ENCODE peak calls at places on chromosomes 6 and 20, in five cellular contexts. One of them, this sample, is unnamed. For H3K4me1, the result is how much of the 10 kb centered on the place peaks cover.

GRCh38 chr6:155130161-155130853 is 133.5 kb upstream of the CLDN20 start:
- DNase-seq in astrocyte: peak
- DNase-seq in aorta: no peak
- DNase-seq in psoas muscle: no peak
- DNase-seq in endothelial cell of umbilical vein: no peak
- DNase-seq in this sample: no peak

GRCh38 chr20:37586078-37586477 is 58.4 kb upstream of the BLCAP start:
- DNase-seq in astrocyte: no peak
- DNase-seq in aorta: no peak
- DNase-seq in psoas muscle: no peak
- DNase-seq in endothelial cell of umbilical vein: no peak
- DNase-seq in this sample: no peak

GRCh38 chr20:6489361-6490154 is 277.9 kb upstream of the BMP2 start:
- DNase-seq in astrocyte: peak
- DNase-seq in aorta: no peak
- DNase-seq in psoas muscle: no peak
- DNase-seq in endothelial cell of umbilical vein: no peak
- DNase-seq in this sample: no peak

GRCh38 chr6:63582579-63583231 is 10.4 kb downstream of the LOC128125822 start:
- DNase-seq in astrocyte: no peak
- DNase-seq in aorta: no peak
- DNase-seq in psoas muscle: no peak
- DNase-seq in endothelial cell of umbilical vein: no peak
- DNase-seq in this sample: no peak

GRCh38 chr6:81900616-81901015 is 148.1 kb upstream of the TENT5A start:
- DNase-seq in astrocyte: no peak
- DNase-seq in aorta: no peak
- DNase-seq in psoas muscle: no peak
- DNase-seq in endothelial cell of umbilical vein: no peak
- DNase-seq in this sample: no peak

GRCh38 chr20:1471242-1471641 is 4.6 kb upstream of the NSFL1C start:
- DNase-seq in astrocyte: no peak
- DNase-seq in aorta: no peak
- DNase-seq in psoas muscle: no peak
- DNase-seq in endothelial cell of umbilical vein: no peak
- DNase-seq in this sample: no peak

GRCh38 chr6:42104095-42104806 is 38.2 kb downstream of the C6orf132 start:
- DNase-seq in astrocyte: no peak
- DNase-seq in aorta: peak
- DNase-seq in psoas muscle: peak
- DNase-seq in endothelial cell of umbilical vein: peak
- DNase-seq in this sample: peak

GRCh38 chr20:39473533-39473932 is 511.4 kb downstream of the DHX35 start:
- DNase-seq in astrocyte: no peak
- DNase-seq in aorta: no peak
- DNase-seq in psoas muscle: no peak
- DNase-seq in endothelial cell of umbilical vein: no peak
- DNase-seq in this sample: no peak

GRCh38 chr20:57399587-57400261 is 8.5 kb downstream of the RBM38 start:
- DNase-seq in astrocyte: no peak
- DNase-seq in aorta: peak
- DNase-seq in psoas muscle: peak
- DNase-seq in endothelial cell of umbilical vein: no peak
- DNase-seq in this sample: peak

GRCh38 chr6:165025040-165025439 is 284.4 kb downstream of the C6orf118 start:
- DNase-seq in astrocyte: no peak
- DNase-seq in aorta: no peak
- DNase-seq in psoas muscle: no peak
- DNase-seq in endothelial cell of umbilical vein: no peak
- DNase-seq in this sample: no peak

GRCh38 chr20:34472246-34472925 is 43.8 kb upstream of the DYNLRB1 start:
- DNase-seq in astrocyte: peak
- DNase-seq in aorta: no peak
- DNase-seq in psoas muscle: no peak
- DNase-seq in endothelial cell of umbilical vein: peak
- DNase-seq in this sample: no peak

GRCh38 chr6:144215402-144215931 is 65.2 kb downstream of the STX11 start:
- DNase-seq in astrocyte: peak
- DNase-seq in aorta: no peak
- DNase-seq in psoas muscle: peak
- DNase-seq in endothelial cell of umbilical vein: no peak
- DNase-seq in this sample: peak

GRCh38 chr6:123715243-123715863 is 78.6 kb upstream of the TRDN start:
- DNase-seq in astrocyte: no peak
- DNase-seq in aorta: no peak
- DNase-seq in psoas muscle: no peak
- DNase-seq in endothelial cell of umbilical vein: peak
- DNase-seq in this sample: peak

GRCh38 chr6:47134476-47135189 is 92.5 kb upstream of the ADGRF1 start:
- DNase-seq in astrocyte: peak
- DNase-seq in aorta: no peak
- DNase-seq in psoas muscle: no peak
- DNase-seq in endothelial cell of umbilical vein: peak
- DNase-seq in this sample: no peak

GRCh38 chr6:124682751-124683150 is 279.5 kb upstream of the RNF217 start:
- DNase-seq in astrocyte: no peak
- DNase-seq in aorta: no peak
- DNase-seq in psoas muscle: no peak
- DNase-seq in endothelial cell of umbilical vein: no peak
- DNase-seq in this sample: no peak

GRCh38 chr6:17519120-17519519 is 81.0 kb upstream of the FAM8A1 start:
- DNase-seq in astrocyte: peak
- DNase-seq in aorta: no peak
- DNase-seq in psoas muscle: no peak
- DNase-seq in endothelial cell of umbilical vein: no peak
- DNase-seq in this sample: no peak

GRCh38 chr20:31663838-31664695 is 26.4 kb downstream of the COX4I2 start:
- DNase-seq in astrocyte: no peak
- DNase-seq in aorta: no peak
- DNase-seq in psoas muscle: no peak
- DNase-seq in endothelial cell of umbilical vein: no peak
- DNase-seq in this sample: no peak

GRCh38 chr20:19888269-19888669 is 128.9 kb upstream of the NAA20 start:
- DNase-seq in astrocyte: no peak
- DNase-seq in aorta: no peak
- DNase-seq in psoas muscle: peak
- DNase-seq in endothelial cell of umbilical vein: peak
- DNase-seq in this sample: peak

GRCh38 chr6:89289710-89290109 is 25.4 kb downstream of the GABRR2 start:
- DNase-seq in astrocyte: no peak
- DNase-seq in aorta: no peak
- DNase-seq in psoas muscle: no peak
- DNase-seq in endothelial cell of umbilical vein: no peak
- DNase-seq in this sample: no peak

GRCh38 chr20:47927385-47927851 is 142.1 kb upstream of the SULF2 start:
- DNase-seq in astrocyte: peak
- DNase-seq in aorta: no peak
- DNase-seq in psoas muscle: no peak
- DNase-seq in endothelial cell of umbilical vein: no peak
- DNase-seq in this sample: no peak

GRCh38 chr20:1995531-1996310 is 1.9 kb upstream of the PDYN start:
- DNase-seq in astrocyte: no peak
- DNase-seq in aorta: no peak
- DNase-seq in psoas muscle: no peak
- DNase-seq in endothelial cell of umbilical vein: no peak
- DNase-seq in this sample: no peak

GRCh38 chr20:32965115-32965514 is 39.1 kb downstream of the SUN5 start:
- DNase-seq in astrocyte: no peak
- DNase-seq in aorta: no peak
- DNase-seq in psoas muscle: no peak
- DNase-seq in endothelial cell of umbilical vein: no peak
- DNase-seq in this sample: no peak

GRCh38 chr20:32966382-32966781 is 37.9 kb downstream of the SUN5 start:
- DNase-seq in astrocyte: no peak
- DNase-seq in aorta: peak
- DNase-seq in psoas muscle: no peak
- DNase-seq in endothelial cell of umbilical vein: no peak
- DNase-seq in this sample: no peak

GRCh38 chr20:32966881-32967781 is 37.1 kb downstream of the SUN5 start:
- DNase-seq in astrocyte: no peak
- DNase-seq in aorta: no peak
- DNase-seq in psoas muscle: no peak
- DNase-seq in endothelial cell of umbilical vein: no peak
- DNase-seq in this sample: no peak

GRCh38 chr20:32964575-32964974 is 39.7 kb downstream of the SUN5 start:
- DNase-seq in astrocyte: no peak
- DNase-seq in aorta: peak
- DNase-seq in psoas muscle: no peak
- DNase-seq in endothelial cell of umbilical vein: no peak
- DNase-seq in this sample: no peak

DNA sequence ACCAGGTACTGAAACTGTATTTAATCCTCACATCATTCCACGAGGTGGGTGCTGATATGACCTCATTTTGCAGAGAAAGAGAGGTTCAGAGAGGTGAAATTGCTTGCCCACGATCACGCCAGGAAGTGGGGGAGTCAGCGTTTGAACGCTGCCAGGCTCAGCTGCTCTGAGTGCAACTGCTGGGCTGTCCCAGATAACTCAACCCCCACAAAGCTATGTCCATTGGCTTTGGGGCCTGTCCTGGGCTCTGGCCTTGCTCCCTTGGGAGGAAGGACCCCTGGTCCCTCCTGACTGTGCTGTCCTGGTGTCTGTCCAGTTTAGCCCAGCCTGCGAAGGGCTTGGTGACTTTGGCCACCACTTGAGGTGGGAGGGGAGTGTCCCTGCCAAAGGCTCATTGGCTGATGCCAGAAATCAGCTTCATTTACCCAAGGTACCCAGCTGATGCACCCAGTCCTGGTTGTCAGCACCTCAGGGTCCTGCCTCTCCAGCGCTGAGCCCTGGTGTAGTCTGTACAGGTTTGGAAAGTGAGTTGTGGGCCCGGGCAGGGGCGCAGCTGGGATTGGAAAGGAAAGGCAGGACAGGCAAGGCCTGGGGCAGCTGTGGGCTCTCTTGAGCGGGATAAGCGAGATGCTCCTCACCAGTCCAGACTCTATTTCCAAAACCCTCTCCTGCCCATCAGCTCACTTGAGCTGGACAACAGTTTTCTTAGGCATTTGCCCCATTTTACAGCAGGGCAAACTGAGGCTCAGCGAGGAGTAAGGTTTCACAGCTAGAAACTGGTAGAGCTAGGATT is 38.5 kb downstream of the SUN5 start:
- DNase-seq in astrocyte: no peak
- DNase-seq in aorta: peak
- DNase-seq in psoas muscle: no peak
- DNase-seq in endothelial cell of umbilical vein: no peak
- DNase-seq in this sample: no peak
- H3K4me1 ChIP-seq in astrocyte: under half
- H3K4me1 ChIP-seq in aorta: under half
- H3K4me1 ChIP-seq in psoas muscle: under half
- H3K4me1 ChIP-seq in endothelial cell of umbilical vein: under half
- H3K4me1 ChIP-seq in this sample: under half

DNA sequence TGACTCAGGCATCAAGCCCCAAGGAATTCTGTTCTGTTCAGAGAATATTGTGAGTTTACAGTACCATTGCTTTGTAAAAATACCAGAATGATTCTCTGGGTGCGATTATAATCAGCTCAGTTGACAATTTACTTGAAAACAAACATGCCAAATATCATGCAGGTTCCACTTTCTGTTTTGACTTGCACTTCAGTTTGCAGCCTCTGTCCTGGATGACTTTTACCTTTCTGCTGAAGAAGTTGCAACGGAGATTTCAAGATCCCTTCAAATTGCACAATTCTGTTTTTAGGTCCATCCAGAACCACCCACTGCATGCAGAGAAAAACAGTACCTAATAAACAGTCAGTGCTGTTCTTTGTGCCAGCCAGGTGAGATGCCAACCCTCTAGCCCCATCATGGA is 3.4 kb downstream of the CD40 start:
- DNase-seq in astrocyte: no peak
- DNase-seq in aorta: no peak
- DNase-seq in psoas muscle: no peak
- DNase-seq in endothelial cell of umbilical vein: no peak
- DNase-seq in this sample: no peak
- H3K4me3 ChIP-seq in astrocyte: no peak
- H3K4me3 ChIP-seq in aorta: no peak
- H3K4me3 ChIP-seq in psoas muscle: no peak
- H3K4me3 ChIP-seq in endothelial cell of umbilical vein: no peak
- H3K4me3 ChIP-seq in this sample: no peak

GRCh38 chr6:31736768-31737314 is 511 bp upstream of the CLIC1 start:
- DNase-seq in astrocyte: no peak
- DNase-seq in aorta: no peak
- DNase-seq in psoas muscle: no peak
- DNase-seq in endothelial cell of umbilical vein: no peak
- DNase-seq in this sample: peak

GRCh38 chr6:31739639-31740396 is at the start of gene MSH5:
- DNase-seq in astrocyte: peak
- DNase-seq in aorta: peak
- DNase-seq in psoas muscle: peak
- DNase-seq in endothelial cell of umbilical vein: peak
- DNase-seq in this sample: peak

GRCh38 chr6:31736026-31736767 is at the start of gene CLIC1:
- DNase-seq in astrocyte: peak
- DNase-seq in aorta: peak
- DNase-seq in psoas muscle: peak
- DNase-seq in endothelial cell of umbilical vein: peak
- DNase-seq in this sample: peak

GRCh38 chr6:31738048-31738979 is 1.5 kb upstream of the MSH5 start:
- DNase-seq in astrocyte: peak
- DNase-seq in aorta: no peak
- DNase-seq in psoas muscle: no peak
- DNase-seq in endothelial cell of umbilical vein: peak
- DNase-seq in this sample: peak

GRCh38 chr6:31737315-31738047 is 1.2 kb upstream of the CLIC1 start:
- DNase-seq in astrocyte: no peak
- DNase-seq in aorta: no peak
- DNase-seq in psoas muscle: no peak
- DNase-seq in endothelial cell of umbilical vein: peak
- DNase-seq in this sample: no peak
- H3K4me1 ChIP-seq in astrocyte: under half
- H3K4me1 ChIP-seq in aorta: under half
- H3K4me1 ChIP-seq in psoas muscle: under half
- H3K4me1 ChIP-seq in endothelial cell of umbilical vein: under half
- H3K4me1 ChIP-seq in this sample: half or more

GRCh38 chr20:11919046-11919445 is 1.4 kb downstream of the BTBD3 start:
- DNase-seq in astrocyte: peak
- DNase-seq in aorta: no peak
- DNase-seq in psoas muscle: no peak
- DNase-seq in endothelial cell of umbilical vein: no peak
- DNase-seq in this sample: no peak

GRCh38 chr20:11918280-11918952 is 723 bp downstream of the BTBD3 start:
- DNase-seq in astrocyte: no peak
- DNase-seq in aorta: no peak
- DNase-seq in psoas muscle: no peak
- DNase-seq in endothelial cell of umbilical vein: peak
- DNase-seq in this sample: no peak

GRCh38 chr20:11921326-11921725 is 3.6 kb downstream of the BTBD3 start:
- DNase-seq in astrocyte: no peak
- DNase-seq in aorta: no peak
- DNase-seq in psoas muscle: no peak
- DNase-seq in endothelial cell of umbilical vein: no peak
- DNase-seq in this sample: no peak

GRCh38 chr20:11919571-11919970 is 1.9 kb downstream of the BTBD3 start:
- DNase-seq in astrocyte: no peak
- DNase-seq in aorta: no peak
- DNase-seq in psoas muscle: no peak
- DNase-seq in endothelial cell of umbilical vein: no peak
- DNase-seq in this sample: no peak

GRCh38 chr20:11920083-11920482 is 2.4 kb downstream of the BTBD3 start:
- DNase-seq in astrocyte: no peak
- DNase-seq in aorta: no peak
- DNase-seq in psoas muscle: no peak
- DNase-seq in endothelial cell of umbilical vein: no peak
- DNase-seq in this sample: no peak
- H3K4me3 ChIP-seq in astrocyte: no peak
- H3K4me3 ChIP-seq in aorta: no peak
- H3K4me3 ChIP-seq in psoas muscle: peak
- H3K4me3 ChIP-seq in endothelial cell of umbilical vein: no peak
- H3K4me3 ChIP-seq in this sample: no peak